ENCODE peak calls at places on chromosomes 5 and 9, in ten cellular contexts. H is spleen; N is CD4-positive, alpha-beta memory T cell; Y is glutamatergic neuron; K is fibroblast of lung; C is Caco-2; Z is EH; F is GM04504; V is HTR-8/SVneo; M is heart right ventricle. W is an unnamed sample.

GRCh38 chr5:115831163-115831768 is 10.1 kb downstream of the ATG12 start:
- DNase-seq in M (no peak), Y (peak; percentile 29), V (peak; percentile 29), F (no peak), K (peak; percentile 58), C (no peak), N (peak; percentile 41), Z (peak; percentile 56), H (no peak), W (peak; percentile 37)

GRCh38 chr5:58188287-58188651 is 271.6 kb downstream of the PLK2 start:
- DNase-seq in V (peak; percentile 38), Z (peak; percentile 83), N (no peak), M (no peak), K (peak; percentile 39), Y (no peak), F (peak; percentile 24), H (no peak), C (peak; percentile 76), W (no peak)

GRCh38 chr9:116234091-116234490 is 80.5 kb downstream of the PAPPA start:
- DNase-seq in Y (no peak), K (peak; percentile 87), M (no peak), C (no peak), F (peak; percentile 97), N (no peak), H (no peak), V (peak; percentile 52), Z (peak; percentile 100), W (no peak)

GRCh38 chr5:109003928-109004327 is 256.2 kb downstream of the FER start:
- DNase-seq in Z (no peak), V (no peak), F (no peak), C (no peak), N (no peak), K (no peak), H (no peak), Y (no peak), M (no peak), W (no peak)

GRCh38 chr5:1291611-1292080 is 3.2 kb downstream of the TERT start:
- DNase-seq in M (no peak), C (no peak), K (no peak), F (no peak), Y (no peak), Z (no peak), N (no peak), V (no peak), H (peak; percentile 56), W (no peak)

GRCh38 chr9:27784999-27785713 is 211.9 kb upstream of the C9orf72 start:
- DNase-seq in Y (no peak), H (no peak), F (no peak), C (no peak), M (no peak), K (no peak), N (no peak), V (no peak), Z (no peak), W (no peak)

GRCh38 chr5:6163913-6164312 is 214.4 kb downstream of the MED10 start:
- DNase-seq in Y (no peak), C (no peak), H (no peak), M (no peak), K (no peak), N (no peak), V (no peak), Z (no peak), F (no peak), W (no peak)

GRCh38 chr9:121774715-121775613 is 123.5 kb downstream of the DAB2IP start:
- DNase-seq in Y (no peak), M (no peak), V (no peak), C (peak; percentile 26), K (no peak), H (no peak), N (no peak), F (no peak), Z (no peak), W (no peak)

GRCh38 chr5:10536931-10537579 is 26.8 kb upstream of the ANKRD33B start:
- DNase-seq in H (no peak), Z (no peak), C (no peak), V (no peak), K (no peak), Y (no peak), N (no peak), M (no peak), F (no peak), W (peak; percentile 63)

GRCh38 chr5:178290376-178290775 is 57.8 kb upstream of the PHYKPL start:
- DNase-seq in H (peak; percentile 47), K (no peak), Z (no peak), M (peak; percentile 9), F (no peak), C (no peak), N (no peak), Y (no peak), V (no peak), W (no peak)

GRCh38 chr9:92739346-92740014 is 25.2 kb downstream of the BICD2 start:
- DNase-seq in Y (no peak), M (no peak), N (no peak), K (no peak), Z (no peak), H (peak; percentile 40), C (no peak), F (no peak), V (no peak), W (no peak)

GRCh38 chr5:38595149-38595725 is 38.8 kb upstream of the LIFR start:
- DNase-seq in Y (no peak), M (no peak), Z (peak; percentile 97), V (peak; percentile 60), H (peak; percentile 58), F (peak; percentile 57), N (no peak), C (no peak), K (peak; percentile 22), W (no peak)

GRCh38 chr5:127517110-127517479 is 345 bp upstream of the PRRC1 start:
- DNase-seq in Z (no peak), C (no peak), F (peak; percentile 3), Y (no peak), N (no peak), V (no peak), H (no peak), K (no peak), M (no peak), W (no peak)

GRCh38 chr9:126637002-126637849 is 23.5 kb downstream of the LMX1B start:
- DNase-seq in M (no peak), Z (no peak), Y (no peak), V (no peak), N (peak; percentile 19), F (no peak), K (no peak), H (no peak), C (no peak), W (no peak)

GRCh38 chr9:33117306-33117705 is 40.8 kb upstream of the SMU1 start:
- DNase-seq in F (peak; percentile 44), K (peak; percentile 71), M (no peak), Y (no peak), Z (peak; percentile 81), C (no peak), N (no peak), H (no peak), V (no peak), W (no peak)

GRCh38 chr5:132760601-132761317 is 13.5 kb downstream of the CCNI2 start:
- DNase-seq in Z (no peak), H (no peak), V (no peak), C (no peak), Y (no peak), F (no peak), K (no peak), N (no peak), M (no peak), W (no peak)

GRCh38 chr5:53607896-53608295 is 47.5 kb downstream of the NDUFS4 start:
- DNase-seq in M (no peak), Y (no peak), V (no peak), K (peak; percentile 69), F (peak; percentile 25), Z (peak; percentile 30), N (no peak), C (no peak), H (no peak), W (no peak)

GRCh38 chr9:129489838-129490582 is 130.9 kb downstream of the C9orf50 start:
- DNase-seq in V (no peak), Z (peak; percentile 44), N (peak; percentile 83), H (peak; percentile 83), C (no peak), Y (no peak), K (no peak), F (no peak), M (peak; percentile 27), W (no peak)

GRCh38 chr5:142325677-142326479 is 1.1 kb upstream of the SPRY4 start:
- DNase-seq in K (peak; percentile 75), C (peak; percentile 75), Y (peak; percentile 51), H (no peak), Z (peak; percentile 93), V (peak; percentile 64), M (peak; percentile 57), F (no peak), N (no peak), W (no peak)

GRCh38 chr9:87595605-87596004 is 97.9 kb downstream of the DAPK1 start:
- DNase-seq in Z (no peak), Y (no peak), M (no peak), N (no peak), V (no peak), K (no peak), H (no peak), F (no peak), C (no peak), W (no peak)

GRCh38 chr5:135993248-135993893 is 35.4 kb upstream of the TGFBI start:
- DNase-seq in V (no peak), M (no peak), H (no peak), F (no peak), K (peak; percentile 76), Y (no peak), C (no peak), N (no peak), Z (peak; percentile 38), W (no peak)

GRCh38 chr5:56815657-56816545 is 552 bp downstream of the MAP3K1 start:
- DNase-seq in K (peak; percentile 35), N (peak; percentile 53), M (peak; percentile 34), C (no peak), H (peak; percentile 93), Z (peak; percentile 64), V (no peak), F (no peak), Y (peak; percentile 62), W (peak; percentile 49)

GRCh38 chr9:34197280-34197679 is 18.4 kb downstream of the UBAP1 start:
- DNase-seq in Z (no peak), V (no peak), F (no peak), K (no peak), H (no peak), N (no peak), M (no peak), C (no peak), Y (no peak), W (no peak)

GRCh38 chr5:151795426-151795825 is 23.7 kb downstream of the G3BP1 start:
- DNase-seq in M (no peak), Y (no peak), V (no peak), F (no peak), H (no peak), K (no peak), C (no peak), N (no peak), Z (no peak), W (no peak)

GRCh38 chr5:68911840-68912690 is 181.7 kb upstream of the SLC30A5 start:
- DNase-seq in H (no peak), F (peak; percentile 22), Z (peak; percentile 78), Y (no peak), K (peak; percentile 91), V (no peak), N (no peak), M (peak; percentile 17), C (no peak), W (no peak)

GRCh38 chr9:93207326-93207814 is 23.4 kb downstream of the WNK2 start:
- DNase-seq in H (peak; percentile 71), C (no peak), Z (peak; percentile 69), F (peak; percentile 42), M (peak; percentile 52), Y (no peak), K (peak; percentile 51), N (no peak), V (no peak), W (no peak)

GRCh38 chr5:1555808-1556681 is 32.3 kb upstream of the LPCAT1 start:
- DNase-seq in F (no peak), Y (no peak), N (no peak), C (no peak), H (no peak), Z (no peak), V (no peak), M (no peak), K (no peak), W (no peak)

GRCh38 chr5:79840085-79840990 is 150.7 kb downstream of the CMYA5 start:
- DNase-seq in Z (peak; percentile 9), K (no peak), F (no peak), H (no peak), M (no peak), Y (no peak), N (no peak), V (no peak), C (no peak), W (no peak)